ENCODE peak calls at places on chromosomes 11 and 22, in ten cellular contexts. Q, D, G, I, C, K, T, Y, R and L are unnamed samples.

GRCh38 chr11:68206211-68206610 is 6.9 kb downstream of the KMT5B start:
- DNase-seq in Q (peak; percentile 48), D (no peak), G (no peak), I (no peak), C (peak; percentile 15), K (peak; percentile 56), T (no peak), Y (peak; percentile 74), R (peak; percentile 71), L (peak; percentile 43)

GRCh38 chr22:30435674-30436126 is 10.1 kb downstream of the MTFP1 start:
- DNase-seq in Q (no peak), D (no peak), G (peak; percentile 46), I (no peak), C (peak; percentile 82), K (no peak), T (peak; percentile 64), Y (no peak), R (no peak), L (no peak)

GRCh38 chr22:24996420-24996952 is 44.0 kb downstream of the KIAA1671 start:
- DNase-seq in Q (no peak), D (no peak), G (no peak), I (no peak), C (no peak), K (peak; percentile 52), T (no peak), Y (peak; percentile 89), R (peak; percentile 52), L (peak; percentile 27)

GRCh38 chr11:70490208-70490607 is 91.9 kb downstream of the CTTN start:
- DNase-seq in Q (no peak), D (no peak), G (no peak), I (no peak), C (no peak), K (no peak), T (no peak), Y (no peak), R (no peak), L (no peak)

GRCh38 chr11:64419257-64419790 is 60.4 kb downstream of the RPS6KA4 start:
- DNase-seq in Q (no peak), D (no peak), G (no peak), I (no peak), C (no peak), K (no peak), T (no peak), Y (no peak), R (no peak), L (no peak)

GRCh38 chr11:66870616-66871520 is 14.0 kb downstream of the LRFN4 start:
- DNase-seq in Q (no peak), D (no peak), G (no peak), I (no peak), C (no peak), K (no peak), T (no peak), Y (no peak), R (no peak), L (no peak)

GRCh38 chr11:46308632-46309419 is 31.4 kb downstream of the CREB3L1 start:
- DNase-seq in Q (peak; percentile 41), D (peak; percentile 35), G (peak; percentile 62), I (peak; percentile 42), C (peak; percentile 55), K (peak; percentile 36), T (peak; percentile 77), Y (peak; percentile 89), R (peak; percentile 81), L (peak; percentile 34)

GRCh38 chr11:74388678-74389327 is 9.4 kb downstream of the PGM2L1 start:
- DNase-seq in Q (peak; percentile 35), D (no peak), G (peak; percentile 51), I (no peak), C (peak; percentile 68), K (peak; percentile 66), T (peak; percentile 58), Y (peak; percentile 72), R (peak; percentile 70), L (peak; percentile 43)

GRCh38 chr22:29727248-29727551 is 7.4 kb downstream of the CABP7 start:
- DNase-seq in Q (peak; percentile 14), D (no peak), G (no peak), I (no peak), C (no peak), K (no peak), T (peak; percentile 26), Y (peak; percentile 84), R (peak; percentile 65), L (no peak)

GRCh38 chr22:26756675-26757293 is 99.4 kb downstream of the MIAT start:
- DNase-seq in Q (peak; percentile 40), D (peak; percentile 62), G (peak; percentile 53), I (peak; percentile 38), C (peak; percentile 5), K (peak; percentile 42), T (peak; percentile 76), Y (peak; percentile 84), R (peak; percentile 64), L (peak; percentile 59)

GRCh38 chr11:44766972-44767278 is 40.2 kb downstream of the TSPAN18 start:
- DNase-seq in Q (no peak), D (no peak), G (no peak), I (no peak), C (no peak), K (no peak), T (no peak), Y (no peak), R (no peak), L (no peak)

GRCh38 chr11:44315947-44316387 is 6.0 kb upstream of the ALX4 start:
- DNase-seq in Q (peak; percentile 53), D (no peak), G (no peak), I (no peak), C (no peak), K (peak; percentile 73), T (no peak), Y (peak; percentile 74), R (peak; percentile 50), L (no peak)

GRCh38 chr11:403761-404431 is 9.9 kb downstream of the PKP3 start:
- DNase-seq in Q (no peak), D (no peak), G (no peak), I (no peak), C (no peak), K (no peak), T (no peak), Y (no peak), R (no peak), L (no peak)

GRCh38 chr11:95364324-95365295 is 133.6 kb upstream of the SESN3 start:
- DNase-seq in Q (no peak), D (no peak), G (no peak), I (no peak), C (no peak), K (no peak), T (no peak), Y (no peak), R (peak; percentile 4), L (no peak)

GRCh38 chr11:15146271-15147003 is 31.7 kb downstream of the INSC start:
- DNase-seq in Q (no peak), D (no peak), G (no peak), I (no peak), C (no peak), K (no peak), T (no peak), Y (no peak), R (peak; percentile 86), L (no peak)

GRCh38 chr11:63670077-63670737 is 969 bp downstream of the ATL3 start:
- DNase-seq in Q (no peak), D (no peak), G (no peak), I (no peak), C (no peak), K (no peak), T (no peak), Y (no peak), R (peak; percentile 39), L (peak; percentile 59)

GRCh38 chr11:120285256-120285655 is 39.8 kb upstream of the TLCD5 start:
- DNase-seq in Q (no peak), D (no peak), G (no peak), I (no peak), C (no peak), K (no peak), T (no peak), Y (no peak), R (no peak), L (no peak)

GRCh38 chr22:39266398-39267030 is 21.7 kb upstream of the PDGFB start:
- DNase-seq in Q (no peak), D (no peak), G (peak; percentile 37), I (no peak), C (no peak), K (no peak), T (peak; percentile 66), Y (no peak), R (no peak), L (no peak)

GRCh38 chr22:21571679-21572078 is 4.2 kb downstream of the UBE2L3 start:
- DNase-seq in Q (no peak), D (no peak), G (no peak), I (no peak), C (no peak), K (no peak), T (no peak), Y (no peak), R (no peak), L (no peak)

GRCh38 chr11:57868491-57868890 is 106.9 kb downstream of the CTNND1 start:
- DNase-seq in Q (no peak), D (no peak), G (no peak), I (no peak), C (no peak), K (no peak), T (no peak), Y (no peak), R (no peak), L (no peak)

GRCh38 chr11:3775761-3776406 is 21.5 kb downstream of the NUP98 start:
- DNase-seq in Q (no peak), D (no peak), G (no peak), I (no peak), C (no peak), K (no peak), T (no peak), Y (no peak), R (no peak), L (no peak)

GRCh38 chr11:68890490-68891231 is 13.0 kb downstream of the MRPL21 start:
- DNase-seq in Q (no peak), D (peak; percentile 62), G (no peak), I (no peak), C (no peak), K (no peak), T (no peak), Y (no peak), R (no peak), L (no peak)

GRCh38 chr22:43343262-43343988 is at the start of gene SCUBE1:
- DNase-seq in Q (peak; percentile 21), D (peak; percentile 9), G (peak; percentile 37), I (peak; percentile 42), C (peak; percentile 23), K (peak; percentile 61), T (peak; percentile 51), Y (peak; percentile 95), R (peak; percentile 7), L (peak; percentile 24)

GRCh38 chr22:27472975-27473374 is 328.6 kb downstream of the MN1 start:
- DNase-seq in Q (no peak), D (no peak), G (no peak), I (no peak), C (no peak), K (no peak), T (no peak), Y (no peak), R (no peak), L (no peak)

GRCh38 chr22:48546653-48547424 is 1280.8 kb downstream of the BRD1 start:
- DNase-seq in Q (no peak), D (no peak), G (no peak), I (no peak), C (no peak), K (no peak), T (no peak), Y (no peak), R (no peak), L (no peak)

GRCh38 chr11:134406264-134407185 is 5.5 kb downstream of the B3GAT1 start:
- DNase-seq in Q (no peak), D (no peak), G (no peak), I (no peak), C (no peak), K (no peak), T (no peak), Y (no peak), R (no peak), L (no peak)

GRCh38 chr11:36899796-36900195 is 301.8 kb upstream of the RAG2 start:
- DNase-seq in Q (no peak), D (no peak), G (no peak), I (no peak), C (no peak), K (no peak), T (no peak), Y (peak; percentile 56), R (no peak), L (no peak)

GRCh38 chr11:32893947-32894827 is 1.6 kb downstream of the QSER1 start:
- DNase-seq in Q (peak; percentile 21), D (no peak), G (peak; percentile 3), I (no peak), C (no peak), K (peak; percentile 66), T (peak; percentile 10), Y (peak; percentile 69), R (peak; percentile 81), L (peak; percentile 74)